ENCODE peak calls at places on chromosomes 1 and 21, in seven cellular contexts. A is prostate gland; W is CD8-positive, alpha-beta T cell; G is neuronal stem cell; O is transverse colon; N is heart left ventricle; S is OCI-LY7. Z is an unnamed sample.
A peak's percentile ranks its signal among the peaks of the same experiment; 100 is the strongest.

GRCh38 chr1:27973771-27974452 is 14.1 kb downstream of the XKR8 start:
- DNase-seq in A (no peak), W (no peak), G (no peak), O (no peak), N (no peak), S (no peak), Z (no peak)

GRCh38 chr1:59434336-59434735 is 137.4 kb downstream of the FGGY start:
- DNase-seq in A (no peak), W (no peak), G (no peak), O (no peak), N (no peak), S (no peak), Z (no peak)

GRCh38 chr1:34681481-34682451 is 73.1 kb upstream of the GJB5 start:
- DNase-seq in A (peak; percentile 24), W (no peak), G (peak; percentile 44), O (peak; percentile 76), N (no peak), S (peak; percentile 47), Z (no peak)

GRCh38 chr1:110787328-110788071 is 85.4 kb upstream of the CD53 start:
- DNase-seq in A (no peak), W (no peak), G (no peak), O (peak; percentile 57), N (no peak), S (peak; percentile 82), Z (peak; percentile 77)

GRCh38 chr1:226778657-226779058 is 39.6 kb upstream of the ITPKB start:
- DNase-seq in A (peak; percentile 71), W (no peak), G (no peak), O (peak; percentile 51), N (peak; percentile 29), S (no peak), Z (no peak)

GRCh38 chr1:93769767-93770166 is 88.1 kb upstream of the BCAR3 start:
- DNase-seq in A (no peak), W (no peak), G (no peak), O (no peak), N (no peak), S (no peak), Z (no peak)

GRCh38 chr1:18535391-18536210 is 54.9 kb downstream of the KLHDC7A start:
- DNase-seq in A (peak; percentile 71), W (no peak), G (no peak), O (peak; percentile 63), N (no peak), S (no peak), Z (no peak)

GRCh38 chr1:14111121-14111520 is 411.1 kb downstream of the PRDM2 start:
- DNase-seq in A (no peak), W (no peak), G (no peak), O (no peak), N (no peak), S (no peak), Z (no peak)

GRCh38 chr1:20491866-20492265 is 5.9 kb upstream of the CAMK2N1 start:
- DNase-seq in A (no peak), W (no peak), G (no peak), O (no peak), N (no peak), S (no peak), Z (no peak)

GRCh38 chr1:212162635-212163034 is 122.6 kb upstream of the PPP2R5A start:
- DNase-seq in A (peak; percentile 11), W (no peak), G (no peak), O (no peak), N (peak; percentile 73), S (no peak), Z (peak; percentile 11)

DNA sequence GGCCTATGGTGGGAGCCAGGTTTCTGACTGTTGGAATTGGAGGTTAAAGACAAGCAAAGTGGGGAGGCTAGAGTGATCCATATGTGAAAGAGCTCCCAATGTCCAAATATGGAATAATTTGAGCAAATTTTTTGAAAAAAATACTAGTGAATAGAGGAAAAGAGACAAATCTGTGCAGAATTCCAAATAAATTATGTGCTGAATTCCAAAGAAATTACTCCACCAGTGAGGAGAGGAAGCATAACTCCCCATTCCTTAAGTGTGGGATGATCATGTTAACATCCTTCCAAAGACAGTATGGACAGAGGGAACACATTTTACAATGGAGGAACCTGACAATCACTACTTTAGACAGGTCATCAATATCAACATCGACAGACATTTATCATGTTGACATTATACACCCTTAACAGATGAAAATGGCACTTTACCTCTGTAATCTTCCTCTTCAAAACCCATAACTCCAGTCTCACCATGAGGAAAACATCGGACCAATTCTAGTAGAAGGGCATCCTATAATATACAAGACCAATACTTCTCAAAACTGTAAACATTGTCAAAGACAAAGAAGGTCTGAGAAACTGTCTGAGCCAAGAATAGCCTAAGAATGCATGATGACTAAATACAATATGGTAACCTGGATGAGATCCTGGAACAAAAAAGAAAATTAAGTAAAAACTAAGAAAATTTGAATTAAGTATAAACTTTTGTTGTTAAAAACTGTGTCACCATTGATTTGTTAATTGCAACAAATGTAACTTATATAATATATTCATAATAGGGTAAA is 71.5 kb upstream of the RGS4 start:
- DNase-seq in A (no peak), W (no peak), G (no peak), O (no peak), N (no peak), S (no peak), Z (no peak)
- H3K4me3 ChIP-seq in A (no peak overlapping the region), W (no peak overlapping the region), G (no peak overlapping the region), O (no peak overlapping the region), N (no peak overlapping the region), S (no peak overlapping the region), Z (no peak overlapping the region)

GRCh38 chr1:32485554-32486255 is 20.8 kb downstream of the ZBTB8B start:
- DNase-seq in A (no peak), W (no peak), G (no peak), O (no peak), N (no peak), S (no peak), Z (no peak)
- H3K27ac ChIP-seq in A (no peak overlapping the region), W (no peak overlapping the region), G (no peak overlapping the region), O (no peak overlapping the region), N (no peak overlapping the region), S (no peak overlapping the region), Z (no peak overlapping the region)

GRCh38 chr1:214444159-214444939 is 107.1 kb downstream of the PTPN14 start:
- DNase-seq in A (no peak), W (no peak), G (no peak), O (no peak), N (no peak), S (no peak), Z (no peak)
- H3K4me1 ChIP-seq in A (no peaks in the 10 kb centered on the region), W (no peaks in the 10 kb centered on the region), G (peaks cover 15% of the 10 kb centered on the region), O (peaks cover 22% of the 10 kb centered on the region), N (peaks cover 54% of the 10 kb centered on the region), S (no peaks in the 10 kb centered on the region), Z (no peaks in the 10 kb centered on the region)

GRCh38 chr1:177171536-177172123 is 872 bp downstream of the BRINP2 start:
- DNase-seq in A (no peak), W (no peak), G (no peak), O (no peak), N (no peak), S (no peak), Z (no peak)
- H3K4me3 ChIP-seq in A (no peak overlapping the region), W (no peak overlapping the region), G (no peak overlapping the region), O (no peak overlapping the region), N (peak overlapping the region; percentile 57), S (no peak overlapping the region), Z (no peak overlapping the region)

GRCh38 chr21:41315726-41316125 is 875 bp upstream of the FAM3B start:
- DNase-seq in A (no peak), W (no peak), G (no peak), O (no peak), N (no peak), S (no peak), Z (no peak)
- H3K27ac ChIP-seq in A (peak overlapping the region; percentile 85), W (no peak overlapping the region), G (no peak overlapping the region), O (no peak overlapping the region), N (no peak overlapping the region), S (no peak overlapping the region), Z (no peak overlapping the region)

Z was measured in CD4-positive, CD25-positive, alpha-beta regulatory T cell.